ENCODE peak calls at places on chromosome 2, in eight cellular contexts. One of them, this sample, is unnamed.

GRCh38 chr2:107808986-107809385 is 17.7 kb upstream of the RGPD4 start:
- DNase-seq in left cardiac atrium: peak
- DNase-seq in GDM1: no peak
- DNase-seq in activated CD8-positive, alpha-beta memory T cell treated with anti-CD3 and anti-CD28 coated beads, Interleukin-2, amount 50 U/mL, for 48 hours: no peak
- DNase-seq in NCI-H446 treated with DMSO at 0.1 percent for 48 hours: no peak
- DNase-seq in MV-4-11: no peak
- DNase-seq in right atrium auricular region: no peak
- DNase-seq in activated naive CD4-positive, alpha-beta T cell treated with Interleukin-2 at 50 U/mL for 16 hours: no peak
- DNase-seq in this sample: no peak

GRCh38 chr2:38460313-38460712 is 83.2 kb upstream of the ATL2 start:
- DNase-seq in GDM1: no peak
- DNase-seq in activated naive CD4-positive, alpha-beta T cell treated with Interleukin-2 at 50 U/mL for 16 hours: no peak
- DNase-seq in right atrium auricular region: no peak
- DNase-seq in NCI-H446 treated with DMSO at 0.1 percent for 48 hours: no peak
- DNase-seq in left cardiac atrium: no peak
- DNase-seq in activated CD8-positive, alpha-beta memory T cell treated with anti-CD3 and anti-CD28 coated beads, Interleukin-2, amount 50 U/mL, for 48 hours: no peak
- DNase-seq in MV-4-11: no peak
- DNase-seq in this sample: no peak

GRCh38 chr2:150462772-150463171 is 24.7 kb downstream of the RND3 start:
- DNase-seq in activated naive CD4-positive, alpha-beta T cell treated with Interleukin-2 at 50 U/mL for 16 hours: no peak
- DNase-seq in activated CD8-positive, alpha-beta memory T cell treated with anti-CD3 and anti-CD28 coated beads, Interleukin-2, amount 50 U/mL, for 48 hours: no peak
- DNase-seq in GDM1: no peak
- DNase-seq in right atrium auricular region: no peak
- DNase-seq in MV-4-11: peak
- DNase-seq in NCI-H446 treated with DMSO at 0.1 percent for 48 hours: no peak
- DNase-seq in left cardiac atrium: no peak
- DNase-seq in this sample: no peak

GRCh38 chr2:148221166-148221565 is 200.3 kb downstream of the MBD5 start:
- DNase-seq in left cardiac atrium: no peak
- DNase-seq in activated naive CD4-positive, alpha-beta T cell treated with Interleukin-2 at 50 U/mL for 16 hours: no peak
- DNase-seq in activated CD8-positive, alpha-beta memory T cell treated with anti-CD3 and anti-CD28 coated beads, Interleukin-2, amount 50 U/mL, for 48 hours: no peak
- DNase-seq in MV-4-11: peak
- DNase-seq in NCI-H446 treated with DMSO at 0.1 percent for 48 hours: no peak
- DNase-seq in GDM1: no peak
- DNase-seq in right atrium auricular region: no peak
- DNase-seq in this sample: no peak

GRCh38 chr2:174634130-174635014 is 36.8 kb upstream of the WIPF1 start:
- DNase-seq in left cardiac atrium: no peak
- DNase-seq in GDM1: peak
- DNase-seq in activated naive CD4-positive, alpha-beta T cell treated with Interleukin-2 at 50 U/mL for 16 hours: peak
- DNase-seq in right atrium auricular region: no peak
- DNase-seq in activated CD8-positive, alpha-beta memory T cell treated with anti-CD3 and anti-CD28 coated beads, Interleukin-2, amount 50 U/mL, for 48 hours: peak
- DNase-seq in MV-4-11: peak
- DNase-seq in NCI-H446 treated with DMSO at 0.1 percent for 48 hours: no peak
- DNase-seq in this sample: peak

GRCh38 chr2:106094101-106094860 is 99.8 kb downstream of the UXS1 start:
- DNase-seq in MV-4-11: no peak
- DNase-seq in activated naive CD4-positive, alpha-beta T cell treated with Interleukin-2 at 50 U/mL for 16 hours: peak
- DNase-seq in right atrium auricular region: no peak
- DNase-seq in left cardiac atrium: no peak
- DNase-seq in NCI-H446 treated with DMSO at 0.1 percent for 48 hours: no peak
- DNase-seq in activated CD8-positive, alpha-beta memory T cell treated with anti-CD3 and anti-CD28 coated beads, Interleukin-2, amount 50 U/mL, for 48 hours: no peak
- DNase-seq in GDM1: no peak
- DNase-seq in this sample: no peak

GRCh38 chr2:216373896-216374295 is 1.6 kb upstream of the MARCHF4 start:
- DNase-seq in left cardiac atrium: no peak
- DNase-seq in MV-4-11: no peak
- DNase-seq in activated CD8-positive, alpha-beta memory T cell treated with anti-CD3 and anti-CD28 coated beads, Interleukin-2, amount 50 U/mL, for 48 hours: no peak
- DNase-seq in NCI-H446 treated with DMSO at 0.1 percent for 48 hours: no peak
- DNase-seq in activated naive CD4-positive, alpha-beta T cell treated with Interleukin-2 at 50 U/mL for 16 hours: no peak
- DNase-seq in right atrium auricular region: no peak
- DNase-seq in GDM1: no peak
- DNase-seq in this sample: no peak

GRCh38 chr2:12456293-12457151 is 260.2 kb upstream of the TRIB2 start:
- DNase-seq in NCI-H446 treated with DMSO at 0.1 percent for 48 hours: peak
- DNase-seq in activated naive CD4-positive, alpha-beta T cell treated with Interleukin-2 at 50 U/mL for 16 hours: peak
- DNase-seq in MV-4-11: peak
- DNase-seq in activated CD8-positive, alpha-beta memory T cell treated with anti-CD3 and anti-CD28 coated beads, Interleukin-2, amount 50 U/mL, for 48 hours: peak
- DNase-seq in left cardiac atrium: peak
- DNase-seq in right atrium auricular region: peak
- DNase-seq in GDM1: no peak
- DNase-seq in this sample: peak

GRCh38 chr2:9972621-9973445 is 21.3 kb downstream of the GRHL1 start:
- DNase-seq in activated naive CD4-positive, alpha-beta T cell treated with Interleukin-2 at 50 U/mL for 16 hours: no peak
- DNase-seq in NCI-H446 treated with DMSO at 0.1 percent for 48 hours: no peak
- DNase-seq in activated CD8-positive, alpha-beta memory T cell treated with anti-CD3 and anti-CD28 coated beads, Interleukin-2, amount 50 U/mL, for 48 hours: no peak
- DNase-seq in right atrium auricular region: no peak
- DNase-seq in left cardiac atrium: no peak
- DNase-seq in MV-4-11: no peak
- DNase-seq in GDM1: no peak
- DNase-seq in this sample: no peak

GRCh38 chr2:40210968-40211353 is 240.9 kb downstream of the SLC8A1 start:
- DNase-seq in right atrium auricular region: no peak
- DNase-seq in GDM1: no peak
- DNase-seq in left cardiac atrium: no peak
- DNase-seq in activated CD8-positive, alpha-beta memory T cell treated with anti-CD3 and anti-CD28 coated beads, Interleukin-2, amount 50 U/mL, for 48 hours: no peak
- DNase-seq in activated naive CD4-positive, alpha-beta T cell treated with Interleukin-2 at 50 U/mL for 16 hours: no peak
- DNase-seq in MV-4-11: no peak
- DNase-seq in NCI-H446 treated with DMSO at 0.1 percent for 48 hours: no peak
- DNase-seq in this sample: no peak

GRCh38 chr2:109005686-109006204 is 16.7 kb upstream of the EDAR start:
- DNase-seq in GDM1: no peak
- DNase-seq in right atrium auricular region: peak
- DNase-seq in activated CD8-positive, alpha-beta memory T cell treated with anti-CD3 and anti-CD28 coated beads, Interleukin-2, amount 50 U/mL, for 48 hours: no peak
- DNase-seq in activated naive CD4-positive, alpha-beta T cell treated with Interleukin-2 at 50 U/mL for 16 hours: no peak
- DNase-seq in left cardiac atrium: peak
- DNase-seq in MV-4-11: no peak
- DNase-seq in NCI-H446 treated with DMSO at 0.1 percent for 48 hours: peak
- DNase-seq in this sample: no peak

GRCh38 chr2:161947394-161947793 is 126.6 kb downstream of the DPP4 start:
- DNase-seq in MV-4-11: no peak
- DNase-seq in activated naive CD4-positive, alpha-beta T cell treated with Interleukin-2 at 50 U/mL for 16 hours: no peak
- DNase-seq in activated CD8-positive, alpha-beta memory T cell treated with anti-CD3 and anti-CD28 coated beads, Interleukin-2, amount 50 U/mL, for 48 hours: no peak
- DNase-seq in left cardiac atrium: no peak
- DNase-seq in GDM1: no peak
- DNase-seq in NCI-H446 treated with DMSO at 0.1 percent for 48 hours: no peak
- DNase-seq in right atrium auricular region: no peak
- DNase-seq in this sample: no peak

GRCh38 chr2:66840321-66841014 is 405.5 kb downstream of the MEIS1 start:
- DNase-seq in MV-4-11: peak
- DNase-seq in NCI-H446 treated with DMSO at 0.1 percent for 48 hours: no peak
- DNase-seq in right atrium auricular region: no peak
- DNase-seq in activated naive CD4-positive, alpha-beta T cell treated with Interleukin-2 at 50 U/mL for 16 hours: no peak
- DNase-seq in activated CD8-positive, alpha-beta memory T cell treated with anti-CD3 and anti-CD28 coated beads, Interleukin-2, amount 50 U/mL, for 48 hours: no peak
- DNase-seq in GDM1: no peak
- DNase-seq in left cardiac atrium: no peak
- DNase-seq in this sample: no peak

GRCh38 chr2:176285321-176285720 is 16.1 kb downstream of the MTX2 start:
- DNase-seq in left cardiac atrium: no peak
- DNase-seq in activated CD8-positive, alpha-beta memory T cell treated with anti-CD3 and anti-CD28 coated beads, Interleukin-2, amount 50 U/mL, for 48 hours: no peak
- DNase-seq in activated naive CD4-positive, alpha-beta T cell treated with Interleukin-2 at 50 U/mL for 16 hours: no peak
- DNase-seq in MV-4-11: no peak
- DNase-seq in NCI-H446 treated with DMSO at 0.1 percent for 48 hours: no peak
- DNase-seq in GDM1: no peak
- DNase-seq in right atrium auricular region: no peak
- DNase-seq in this sample: no peak

GRCh38 chr2:53424902-53425301 is 342.7 kb upstream of the CHAC2 start:
- DNase-seq in activated CD8-positive, alpha-beta memory T cell treated with anti-CD3 and anti-CD28 coated beads, Interleukin-2, amount 50 U/mL, for 48 hours: no peak
- DNase-seq in left cardiac atrium: no peak
- DNase-seq in activated naive CD4-positive, alpha-beta T cell treated with Interleukin-2 at 50 U/mL for 16 hours: no peak
- DNase-seq in MV-4-11: no peak
- DNase-seq in GDM1: no peak
- DNase-seq in NCI-H446 treated with DMSO at 0.1 percent for 48 hours: no peak
- DNase-seq in right atrium auricular region: no peak
- DNase-seq in this sample: peak

GRCh38 chr2:47310801-47311560 is 92.0 kb upstream of the MSH2 start:
- DNase-seq in right atrium auricular region: no peak
- DNase-seq in activated CD8-positive, alpha-beta memory T cell treated with anti-CD3 and anti-CD28 coated beads, Interleukin-2, amount 50 U/mL, for 48 hours: no peak
- DNase-seq in GDM1: no peak
- DNase-seq in NCI-H446 treated with DMSO at 0.1 percent for 48 hours: no peak
- DNase-seq in left cardiac atrium: peak
- DNase-seq in activated naive CD4-positive, alpha-beta T cell treated with Interleukin-2 at 50 U/mL for 16 hours: no peak
- DNase-seq in MV-4-11: no peak
- DNase-seq in this sample: no peak

GRCh38 chr2:215003001-215003400 is 135.4 kb downstream of the ABCA12 start:
- DNase-seq in MV-4-11: no peak
- DNase-seq in NCI-H446 treated with DMSO at 0.1 percent for 48 hours: peak
- DNase-seq in GDM1: no peak
- DNase-seq in activated naive CD4-positive, alpha-beta T cell treated with Interleukin-2 at 50 U/mL for 16 hours: no peak
- DNase-seq in left cardiac atrium: no peak
- DNase-seq in right atrium auricular region: no peak
- DNase-seq in activated CD8-positive, alpha-beta memory T cell treated with anti-CD3 and anti-CD28 coated beads, Interleukin-2, amount 50 U/mL, for 48 hours: no peak
- DNase-seq in this sample: no peak

GRCh38 chr2:226066391-226066790 is 666.9 kb downstream of the NYAP2 start:
- DNase-seq in GDM1: no peak
- DNase-seq in activated naive CD4-positive, alpha-beta T cell treated with Interleukin-2 at 50 U/mL for 16 hours: no peak
- DNase-seq in left cardiac atrium: no peak
- DNase-seq in NCI-H446 treated with DMSO at 0.1 percent for 48 hours: no peak
- DNase-seq in MV-4-11: no peak
- DNase-seq in right atrium auricular region: no peak
- DNase-seq in activated CD8-positive, alpha-beta memory T cell treated with anti-CD3 and anti-CD28 coated beads, Interleukin-2, amount 50 U/mL, for 48 hours: no peak
- DNase-seq in this sample: no peak

GRCh38 chr2:52269696-52270485 is 1238.0 kb upstream of the NRXN1 start:
- DNase-seq in activated CD8-positive, alpha-beta memory T cell treated with anti-CD3 and anti-CD28 coated beads, Interleukin-2, amount 50 U/mL, for 48 hours: no peak
- DNase-seq in MV-4-11: peak
- DNase-seq in left cardiac atrium: no peak
- DNase-seq in right atrium auricular region: no peak
- DNase-seq in activated naive CD4-positive, alpha-beta T cell treated with Interleukin-2 at 50 U/mL for 16 hours: no peak
- DNase-seq in NCI-H446 treated with DMSO at 0.1 percent for 48 hours: no peak
- DNase-seq in GDM1: no peak
- DNase-seq in this sample: no peak

GRCh38 chr2:229254206-229254605 is 16.9 kb downstream of the PID1 start:
- DNase-seq in GDM1: no peak
- DNase-seq in right atrium auricular region: no peak
- DNase-seq in left cardiac atrium: no peak
- DNase-seq in MV-4-11: no peak
- DNase-seq in activated naive CD4-positive, alpha-beta T cell treated with Interleukin-2 at 50 U/mL for 16 hours: no peak
- DNase-seq in NCI-H446 treated with DMSO at 0.1 percent for 48 hours: no peak
- DNase-seq in activated CD8-positive, alpha-beta memory T cell treated with anti-CD3 and anti-CD28 coated beads, Interleukin-2, amount 50 U/mL, for 48 hours: no peak
- DNase-seq in this sample: no peak

GRCh38 chr2:70596739-70597138 is 43.1 kb upstream of the TGFA start:
- DNase-seq in MV-4-11: peak
- DNase-seq in activated naive CD4-positive, alpha-beta T cell treated with Interleukin-2 at 50 U/mL for 16 hours: no peak
- DNase-seq in right atrium auricular region: no peak
- DNase-seq in activated CD8-positive, alpha-beta memory T cell treated with anti-CD3 and anti-CD28 coated beads, Interleukin-2, amount 50 U/mL, for 48 hours: no peak
- DNase-seq in left cardiac atrium: no peak
- DNase-seq in GDM1: peak
- DNase-seq in NCI-H446 treated with DMSO at 0.1 percent for 48 hours: no peak
- DNase-seq in this sample: no peak

GRCh38 chr2:233477548-233478433 is 88.8 kb downstream of the USP40 start:
- DNase-seq in MV-4-11: no peak
- DNase-seq in activated CD8-positive, alpha-beta memory T cell treated with anti-CD3 and anti-CD28 coated beads, Interleukin-2, amount 50 U/mL, for 48 hours: no peak
- DNase-seq in activated naive CD4-positive, alpha-beta T cell treated with Interleukin-2 at 50 U/mL for 16 hours: no peak
- DNase-seq in left cardiac atrium: no peak
- DNase-seq in GDM1: no peak
- DNase-seq in NCI-H446 treated with DMSO at 0.1 percent for 48 hours: no peak
- DNase-seq in right atrium auricular region: no peak
- DNase-seq in this sample: no peak

GRCh38 chr2:127634066-127634617 is 11.8 kb upstream of the GPR17 start:
- DNase-seq in MV-4-11: no peak
- DNase-seq in activated CD8-positive, alpha-beta memory T cell treated with anti-CD3 and anti-CD28 coated beads, Interleukin-2, amount 50 U/mL, for 48 hours: no peak
- DNase-seq in GDM1: no peak
- DNase-seq in left cardiac atrium: no peak
- DNase-seq in activated naive CD4-positive, alpha-beta T cell treated with Interleukin-2 at 50 U/mL for 16 hours: no peak
- DNase-seq in right atrium auricular region: no peak
- DNase-seq in NCI-H446 treated with DMSO at 0.1 percent for 48 hours: no peak
- DNase-seq in this sample: no peak

GRCh38 chr2:45265336-45265735 is 256.1 kb upstream of the SIX2 start:
- DNase-seq in right atrium auricular region: no peak
- DNase-seq in NCI-H446 treated with DMSO at 0.1 percent for 48 hours: no peak
- DNase-seq in activated CD8-positive, alpha-beta memory T cell treated with anti-CD3 and anti-CD28 coated beads, Interleukin-2, amount 50 U/mL, for 48 hours: no peak
- DNase-seq in left cardiac atrium: no peak
- DNase-seq in MV-4-11: no peak
- DNase-seq in activated naive CD4-positive, alpha-beta T cell treated with Interleukin-2 at 50 U/mL for 16 hours: no peak
- DNase-seq in GDM1: no peak
- DNase-seq in this sample: no peak

GRCh38 chr2:230266654-230267053 is 41.1 kb downstream of the SP140 start:
- DNase-seq in activated naive CD4-positive, alpha-beta T cell treated with Interleukin-2 at 50 U/mL for 16 hours: no peak
- DNase-seq in NCI-H446 treated with DMSO at 0.1 percent for 48 hours: no peak
- DNase-seq in activated CD8-positive, alpha-beta memory T cell treated with anti-CD3 and anti-CD28 coated beads, Interleukin-2, amount 50 U/mL, for 48 hours: no peak
- DNase-seq in GDM1: no peak
- DNase-seq in right atrium auricular region: no peak
- DNase-seq in MV-4-11: no peak
- DNase-seq in left cardiac atrium: no peak
- DNase-seq in this sample: no peak

GRCh38 chr2:231914077-231914690 is 12.0 kb downstream of the NPPC start:
- DNase-seq in activated CD8-positive, alpha-beta memory T cell treated with anti-CD3 and anti-CD28 coated beads, Interleukin-2, amount 50 U/mL, for 48 hours: no peak
- DNase-seq in NCI-H446 treated with DMSO at 0.1 percent for 48 hours: no peak
- DNase-seq in activated naive CD4-positive, alpha-beta T cell treated with Interleukin-2 at 50 U/mL for 16 hours: no peak
- DNase-seq in left cardiac atrium: no peak
- DNase-seq in GDM1: no peak
- DNase-seq in MV-4-11: no peak
- DNase-seq in right atrium auricular region: no peak
- DNase-seq in this sample: no peak